ENCODE peak calls at places on chromosomes 16 and 17, in five cellular contexts. K, U, X, S and R are unnamed samples.

GRCh38 chr16:23803591-23804123 is 32.1 kb upstream of the PRKCB start:
- DNase-seq in S (peak; percentile 75), K (peak; percentile 55), U (peak; percentile 45), X (no peak), R (peak; percentile 50)

GRCh38 chr16:13770436-13770835 is 149.5 kb upstream of the ERCC4 start:
- DNase-seq in S (no peak), K (no peak), X (no peak), U (no peak), R (no peak)

GRCh38 chr17:40176409-40177110 is 710 bp upstream of the RAPGEFL1 start:
- DNase-seq in X (no peak), U (peak; percentile 78), S (peak; percentile 64), K (no peak), R (peak; percentile 92)

GRCh38 chr16:58497935-58498334 is 2.0 kb upstream of the NDRG4 start:
- DNase-seq in U (no peak), X (no peak), S (no peak), K (no peak), R (no peak)

GRCh38 chr16:85350973-85351372 is 238.7 kb upstream of the CIBAR2 start:
- DNase-seq in K (peak; percentile 83), S (peak; percentile 92), U (peak; percentile 92), X (peak; percentile 26), R (peak; percentile 95)

GRCh38 chr17:14301761-14302401 is 1.0 kb downstream of the HS3ST3B1 start:
- DNase-seq in K (no peak), X (no peak), U (peak; percentile 47), S (peak; percentile 55), R (no peak)

GRCh38 chr16:50316848-50317630 is 50.7 kb downstream of the ADCY7 start:
- DNase-seq in X (no peak), U (no peak), S (no peak), K (no peak), R (no peak)

GRCh38 chr16:56938664-56939513 is 6.9 kb downstream of the HERPUD1 start:
- DNase-seq in K (no peak), S (no peak), X (no peak), U (no peak), R (no peak)

GRCh38 chr16:15949210-15950166 is at the start of gene ABCC1:
- DNase-seq in U (peak; percentile 68), X (no peak), K (peak; percentile 63), S (peak; percentile 40), R (peak; percentile 58)

GRCh38 chr17:17749921-17750320 is 68.7 kb downstream of the RAI1 start:
- DNase-seq in S (no peak), K (peak; percentile 81), X (no peak), U (peak; percentile 70), R (peak; percentile 59)

GRCh38 chr16:56233795-56234566 is 42.7 kb downstream of the GNAO1 start:
- DNase-seq in X (no peak), S (no peak), U (no peak), K (no peak), R (no peak)

GRCh38 chr16:25143898-25144297 is 32.4 kb downstream of the LCMT1 start:
- DNase-seq in X (no peak), U (no peak), K (peak; percentile 36), S (no peak), R (no peak)

GRCh38 chr16:30633526-30633925 is 17.2 kb upstream of the PRR14 start:
- DNase-seq in S (no peak), K (no peak), X (no peak), U (no peak), R (no peak)
- H3K27ac ChIP-seq in S (peak overlapping the region; percentile 92), K (peak overlapping the region; percentile 91), X (peak overlapping the region; percentile 86), U (peak overlapping the region; percentile 88), R (peak overlapping the region; percentile 84)

DNA sequence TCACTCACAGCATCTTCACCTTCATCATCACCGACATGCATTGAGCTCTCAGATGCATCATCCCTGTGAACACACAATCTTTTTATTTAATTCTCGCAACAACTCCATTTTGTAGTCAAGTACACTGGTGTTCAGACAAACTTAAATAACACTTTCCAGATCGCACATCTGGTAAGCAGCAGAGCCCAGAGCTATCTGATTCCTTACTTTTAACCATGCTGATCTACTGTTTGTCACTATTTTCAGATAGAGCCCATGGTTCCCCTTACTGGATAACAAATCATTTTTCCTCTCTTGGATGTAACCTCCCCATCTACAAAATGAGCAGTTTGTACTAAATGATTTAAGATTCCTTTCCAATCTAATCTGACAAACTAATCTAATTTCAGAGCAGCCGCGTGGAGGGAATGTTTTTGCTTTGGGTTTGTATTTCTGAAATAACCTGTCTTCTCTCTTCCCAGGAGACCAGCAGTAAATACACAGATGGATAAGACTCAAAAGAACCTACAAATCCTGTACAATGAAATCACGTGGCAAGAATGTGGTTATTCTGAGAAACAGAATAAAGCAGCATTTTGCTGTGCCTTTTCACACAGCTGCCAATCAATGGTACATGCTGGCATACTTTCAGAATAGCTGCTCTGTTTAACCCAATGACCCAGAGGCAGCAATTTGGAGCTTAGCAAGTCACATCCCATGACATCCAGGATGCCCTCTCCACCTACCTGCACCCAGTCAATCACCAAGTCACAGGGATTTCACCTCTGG is 72.9 kb upstream of the CCL2 start:
- DNase-seq in S (no peak), X (no peak), U (no peak), K (no peak), R (no peak)
- TF ChIP-seq CTCF in S (no peak), X (no peak), U (no peak), K (no peak), R (no peak)

GRCh38 chr17:901964-902363 is 77.6 kb downstream of the NXN start:
- DNase-seq in U (no peak), X (no peak), S (no peak), K (no peak), R (no peak)

GRCh38 chr17:907725-908124 is 71.9 kb downstream of the NXN start:
- DNase-seq in X (no peak), U (no peak), K (no peak), S (no peak), R (no peak)

GRCh38 chr17:897970-898619 is 81.5 kb downstream of the NXN start:
- DNase-seq in U (no peak), X (no peak), K (no peak), S (no peak), R (no peak)

GRCh38 chr17:900336-900735 is 79.2 kb downstream of the NXN start:
- DNase-seq in U (no peak), X (no peak), S (no peak), K (no peak), R (no peak)

GRCh38 chr17:902463-902862 is 77.1 kb downstream of the NXN start:
- DNase-seq in K (no peak), U (no peak), S (no peak), X (no peak), R (no peak)
- H3K27ac ChIP-seq in K (no peak overlapping the region), U (no peak overlapping the region), S (no peak overlapping the region), X (peak overlapping the region; percentile 89), R (peak overlapping the region; percentile 99)

DNA sequence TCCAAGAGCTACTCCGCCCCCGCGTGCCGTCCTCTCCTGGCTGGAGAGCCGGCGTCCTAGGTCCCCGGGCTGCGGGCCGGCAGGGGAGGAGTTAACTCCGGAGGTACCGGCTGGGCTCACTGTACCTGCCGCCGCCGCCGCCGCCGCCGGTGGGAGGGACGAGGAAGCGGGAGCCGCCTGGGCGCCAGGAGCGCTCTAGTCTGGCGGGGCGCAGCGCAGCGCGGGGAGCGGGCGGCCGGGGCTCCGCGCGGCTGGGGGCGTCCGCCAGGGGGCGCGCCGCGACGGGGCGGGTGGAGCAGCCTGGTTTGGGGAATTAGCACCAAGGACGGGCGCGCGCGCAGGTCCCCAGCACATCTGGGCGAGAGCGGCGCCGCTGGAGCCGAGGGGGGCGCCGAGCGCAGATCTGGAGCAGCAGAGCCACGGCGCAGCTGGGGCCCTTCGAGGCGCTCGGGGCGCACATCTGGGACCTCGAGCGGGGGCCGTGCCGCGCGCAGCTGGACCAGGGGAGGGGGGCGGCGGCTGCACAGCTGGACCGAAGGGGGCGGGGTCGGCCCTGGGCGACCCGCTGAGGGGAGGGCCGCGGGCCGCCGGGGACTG is at the start of gene NXPH3:
- DNase-seq in K (peak; percentile 79), X (no peak), U (peak; percentile 82), S (peak; percentile 65), R (peak; percentile 67)
- TF ChIP-seq CTCF in K (peak; percentile 96), X (peak; percentile 89), U (peak; percentile 43), S (peak; percentile 44), R (peak; percentile 92)

GRCh38 chr16:11563493-11564040 is 23.2 kb downstream of the LITAF start:
- DNase-seq in K (no peak), U (no peak), S (no peak), X (no peak), R (no peak)
- H3K27ac ChIP-seq in K (peak overlapping the region; percentile 79), U (no peak overlapping the region), S (no peak overlapping the region), X (no peak overlapping the region), R (peak overlapping the region; percentile 73)

GRCh38 chr17:7932483-7932891 is 481 bp downstream of the CNTROB start:
- DNase-seq in S (peak; percentile 45), K (peak; percentile 73), X (no peak), U (peak; percentile 44), R (peak; percentile 44)

GRCh38 chr17:7931709-7932482 is at the start of the genes CNTROB and TRAPPC1:
- DNase-seq in K (peak; percentile 100), U (peak; percentile 100), S (peak; percentile 100), X (peak; percentile 98), R (peak; percentile 99)

GRCh38 chr17:7930841-7931631 is 710 bp downstream of the TRAPPC1 start:
- DNase-seq in S (no peak), U (no peak), K (peak; percentile 65), X (no peak), R (no peak)

GRCh38 chr17:7935859-7936258 is 3.9 kb downstream of the CNTROB start:
- DNase-seq in K (no peak), S (no peak), U (no peak), X (no peak), R (no peak)

GRCh38 chr17:7932949-7933348 is 943 bp downstream of the CNTROB start:
- DNase-seq in S (peak; percentile 63), X (no peak), K (peak; percentile 90), U (peak; percentile 81), R (peak; percentile 55)
- TF ChIP-seq CTCF in S (no peak), X (peak; percentile 18), K (peak; percentile 11), U (peak; percentile 15), R (no peak)

DNA sequence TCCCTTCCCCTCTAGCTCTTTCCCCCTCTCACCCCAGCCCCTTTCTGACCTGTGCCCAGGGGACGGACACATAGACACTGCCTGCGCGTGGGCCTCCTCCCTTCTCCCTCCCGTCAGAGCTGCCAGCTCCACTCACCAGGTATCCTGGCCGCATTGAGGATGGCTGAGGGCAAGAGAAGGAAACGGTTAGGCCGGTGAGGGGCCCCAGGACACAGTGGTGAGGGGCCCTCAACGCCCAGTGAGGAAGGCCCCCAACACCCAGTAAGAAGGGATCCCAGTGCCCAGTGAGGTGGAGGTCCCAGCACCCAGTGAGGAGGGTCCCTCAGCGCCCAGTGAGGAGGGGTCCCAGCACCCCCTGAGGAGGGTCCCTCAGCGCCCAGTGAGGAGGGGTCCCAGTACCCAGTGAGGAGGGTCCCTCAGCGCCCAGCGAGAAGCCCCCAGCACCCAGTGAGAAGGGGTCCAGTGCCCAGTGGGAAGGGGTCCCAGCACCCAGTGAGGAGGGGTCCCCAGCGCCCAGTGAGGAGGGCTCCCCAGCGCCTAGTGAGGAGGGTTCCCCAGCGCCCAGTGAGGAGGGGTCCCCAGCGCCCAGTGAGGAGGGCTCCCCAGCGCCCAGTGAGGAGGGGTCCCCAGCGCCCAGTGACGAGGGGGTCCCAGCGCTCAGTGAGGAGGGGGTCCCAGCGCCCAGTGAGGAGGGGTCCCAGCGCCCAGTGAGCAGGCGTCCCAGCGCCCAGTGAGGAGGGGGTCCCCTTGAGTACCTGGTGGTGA is 1.1 kb downstream of the PRSS22 start:
- DNase-seq in X (no peak), U (no peak), S (no peak), K (no peak), R (no peak)
- H3K27ac ChIP-seq in X (peak overlapping the region; percentile 85), U (peak overlapping the region; percentile 97), S (no peak overlapping the region), K (peak overlapping the region; percentile 78), R (peak overlapping the region; percentile 62)